ENCODE peak calls at places on chromosome 11, in five cellular contexts. C, K, N, A and L are unnamed samples.

GRCh38 chr11:108069947-108070346 is 51.4 kb upstream of the ACAT1 start:
- DNase-seq in C (no peak), K (no peak), N (no peak), A (no peak), L (peak; percentile 4)

GRCh38 chr11:68370211-68371111 is 58.1 kb downstream of the LRP5 start:
- DNase-seq in C (peak; percentile 62), K (no peak), N (no peak), A (no peak), L (no peak)

GRCh38 chr11:15845261-15845660 is 511.1 kb downstream of the SOX6 start:
- DNase-seq in C (no peak), K (peak; percentile 93), N (no peak), A (no peak), L (no peak)

GRCh38 chr11:19650929-19651487 is 61.6 kb upstream of the NAV2 start:
- DNase-seq in C (no peak), K (no peak), N (no peak), A (no peak), L (no peak)

GRCh38 chr11:206516-207212 is 535 bp downstream of the BET1L start:
- DNase-seq in C (peak; percentile 62), K (no peak), N (no peak), A (peak; percentile 40), L (peak; percentile 20)

GRCh38 chr11:1113405-1114201 is 38.9 kb downstream of the MUC2 start:
- DNase-seq in C (no peak), K (no peak), N (no peak), A (no peak), L (no peak)

GRCh38 chr11:104206936-104207335 is 43.0 kb upstream of the PDGFD start:
- DNase-seq in C (no peak), K (no peak), N (no peak), A (no peak), L (no peak)

GRCh38 chr11:71369411-71369810 is 78.8 kb downstream of the DHCR7 start:
- DNase-seq in C (no peak), K (no peak), N (no peak), A (no peak), L (no peak)

GRCh38 chr11:10899542-10899830 is 41.6 kb upstream of the ZBED5 start:
- DNase-seq in C (peak; percentile 43), K (no peak), N (peak; percentile 45), A (no peak), L (peak; percentile 94)

GRCh38 chr11:115530752-115531151 is 26.5 kb upstream of the CADM1 start:
- DNase-seq in C (no peak), K (peak; percentile 47), N (no peak), A (no peak), L (no peak)

GRCh38 chr11:613369-613968 is 2.3 kb downstream of the IRF7 start:
- DNase-seq in C (peak; percentile 92), K (peak; percentile 92), N (peak; percentile 75), A (peak; percentile 86), L (peak; percentile 82)

GRCh38 chr11:9266926-9267325 is 1.8 kb upstream of the DENND5A start:
- DNase-seq in C (no peak), K (no peak), N (no peak), A (no peak), L (no peak)
- TF ChIP-seq CTCF in C (no peak), K (no peak), N (no peak), A (no peak), L (no peak)

GRCh38 chr11:65493367-65494176 is 5.3 kb upstream of the MALAT1 start:
- DNase-seq in C (peak; percentile 83), K (peak; percentile 78), N (peak; percentile 85), A (peak; percentile 88), L (peak; percentile 88)
- H3K27ac ChIP-seq in C (peak overlapping the region; percentile 98), K (peak overlapping the region; percentile 66), N (peak overlapping the region; percentile 90), A (peak overlapping the region; percentile 89), L (peak overlapping the region; percentile 99)

GRCh38 chr11:126898802-126899201 is 101.8 kb downstream of the KIRREL3 start:
- DNase-seq in C (no peak), K (peak; percentile 56), N (no peak), A (no peak), L (no peak)
- TF ChIP-seq CTCF in C (no peak), K (no peak), N (no peak), A (no peak), L (no peak)

DNA sequence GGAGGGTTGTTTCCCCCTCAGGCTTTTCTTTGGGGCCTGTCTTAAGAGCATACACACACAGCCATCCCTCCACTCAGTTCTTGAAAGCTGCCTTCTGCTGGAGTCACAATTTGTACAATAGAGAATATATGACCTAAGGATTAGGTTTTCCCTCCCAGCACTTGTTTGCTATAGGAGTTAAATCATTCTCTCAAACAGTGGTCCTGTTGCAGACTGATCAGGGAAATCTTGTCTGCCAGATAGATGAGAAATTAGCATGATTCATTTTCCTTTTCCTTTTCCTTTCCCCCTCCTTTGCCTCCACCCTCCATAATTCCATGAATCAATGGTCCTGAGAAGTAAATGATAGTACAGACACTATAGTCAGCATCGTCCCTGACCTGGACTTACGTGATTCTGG is 3.3 kb downstream of the PRSS23 start:
- DNase-seq in C (no peak), K (no peak), N (no peak), A (no peak), L (no peak)
- H3K27ac ChIP-seq in C (peak overlapping the region; percentile 79), K (no peak overlapping the region), N (no peak overlapping the region), A (no peak overlapping the region), L (no peak overlapping the region)